ENCODE peak calls at places on chromosome X, in six cellular contexts. K is GM23248, D is endothelial cell of umbilical vein, R is fibroblast of lung, E is astrocyte, I is neural progenitor cell. Q is an unnamed sample.

GRCh38 chrX:39859991-39860861 is 237.5 kb downstream of the BCOR start:
- DNase-seq in K (peak; percentile 65), D (peak; percentile 81), R (peak; percentile 92), E (peak; percentile 91), I (peak; percentile 70), Q (peak; percentile 73)

GRCh38 chrX:124555036-124555595 is 208.8 kb downstream of the SH2D1A start:
- DNase-seq in K (peak; percentile 45), D (no peak), R (peak; percentile 32), E (peak; percentile 16), I (no peak), Q (peak; percentile 77)

GRCh38 chrX:85375333-85375738 is 4.1 kb downstream of the POF1B start:
- DNase-seq in K (no peak), D (no peak), R (no peak), E (no peak), I (no peak), Q (no peak)

GRCh38 chrX:39577206-39577605 is 520.6 kb downstream of the BCOR start:
- DNase-seq in K (no peak), D (no peak), R (peak; percentile 44), E (peak; percentile 25), I (no peak), Q (peak; percentile 39)

GRCh38 chrX:149513713-149514427 is 8.8 kb upstream of the IDS start:
- DNase-seq in K (peak; percentile 26), D (peak; percentile 28), R (peak; percentile 81), E (peak; percentile 78), I (no peak), Q (peak; percentile 58)

GRCh38 chrX:115589419-115589818 is 28.4 kb downstream of the PLS3 start:
- DNase-seq in K (peak; percentile 38), D (no peak), R (no peak), E (no peak), I (no peak), Q (peak; percentile 59)

GRCh38 chrX:143669395-143669794 is 33.5 kb upstream of the SLITRK4 start:
- DNase-seq in K (peak; percentile 28), D (no peak), R (no peak), E (no peak), I (peak; percentile 2), Q (peak; percentile 53)

GRCh38 chrX:23783569-23784486 is 855 bp downstream of the SAT1 start:
- DNase-seq in K (peak; percentile 27), D (peak; percentile 19), R (peak; percentile 13), E (no peak), I (no peak), Q (peak; percentile 17)

GRCh38 chrX:47605024-47605423 is 14.6 kb downstream of the SYN1 start:
- DNase-seq in K (no peak), D (no peak), R (no peak), E (no peak), I (no peak), Q (no peak)

GRCh38 chrX:40107291-40108083 is 9.7 kb upstream of the BCOR start:
- DNase-seq in K (peak; percentile 68), D (peak; percentile 40), R (no peak), E (no peak), I (peak; percentile 73), Q (peak; percentile 64)

GRCh38 chrX:121579016-121579760 is 531.8 kb downstream of the GLUD2 start:
- DNase-seq in K (peak; percentile 36), D (peak; percentile 1), R (peak; percentile 4), E (no peak), I (peak; percentile 45), Q (peak; percentile 57)

GRCh38 chrX:141341743-141342142 is 99.4 kb upstream of the SPANXC start:
- DNase-seq in K (no peak), D (no peak), R (no peak), E (peak; percentile 2), I (no peak), Q (no peak)

GRCh38 chrX:16137416-16138107 is 14.2 kb downstream of the GRPR start:
- DNase-seq in K (no peak), D (no peak), R (no peak), E (no peak), I (no peak), Q (no peak)

GRCh38 chrX:46626566-46626965 is 53.0 kb downstream of the CHST7 start:
- DNase-seq in K (no peak), D (peak; percentile 90), R (no peak), E (no peak), I (no peak), Q (no peak)

GRCh38 chrX:97399400-97399799 is 515.7 kb downstream of the RPA4 start:
- DNase-seq in K (peak; percentile 49), D (peak; percentile 32), R (peak; percentile 80), E (peak; percentile 76), I (no peak), Q (peak; percentile 56)

GRCh38 chrX:109310031-109310430 is 171.9 kb downstream of the GUCY2F start:
- DNase-seq in K (no peak), D (no peak), R (no peak), E (no peak), I (no peak), Q (no peak)

GRCh38 chrX:13110427-13111324 is 66.3 kb upstream of the FAM9C start:
- DNase-seq in K (peak; percentile 85), D (peak; percentile 89), R (peak; percentile 95), E (peak; percentile 96), I (no peak), Q (peak; percentile 91)

GRCh38 chrX:63349307-63349706 is 1.8 kb downstream of the SPIN4 start:
- DNase-seq in K (no peak), D (peak; percentile 48), R (no peak), E (no peak), I (no peak), Q (peak; percentile 14)

GRCh38 chrX:26373829-26374228 is 157.9 kb downstream of the MAGEB5 start:
- DNase-seq in K (no peak), D (no peak), R (no peak), E (no peak), I (no peak), Q (no peak)

GRCh38 chrX:30643313-30643821 is 9.9 kb upstream of the GK start:
- DNase-seq in K (peak; percentile 74), D (no peak), R (peak; percentile 9), E (no peak), I (no peak), Q (no peak)

GRCh38 chrX:53682885-53683555 is 3.5 kb downstream of the HUWE1 start:
- DNase-seq in K (peak; percentile 72), D (peak; percentile 57), R (peak; percentile 57), E (peak; percentile 41), I (peak; percentile 50), Q (peak; percentile 43)

GRCh38 chrX:71111141-71111843 is at the start of gene IL2RG:
- DNase-seq in K (no peak), D (no peak), R (no peak), E (no peak), I (no peak), Q (peak; percentile 7)

GRCh38 chrX:13266641-13267420 is 53.0 kb downstream of the ATXN3L start:
- DNase-seq in K (peak; percentile 46), D (no peak), R (peak; percentile 68), E (peak; percentile 52), I (peak; percentile 93), Q (peak; percentile 21)

GRCh38 chrX:38804481-38805293 is 3.4 kb downstream of the MID1IP1 start:
- DNase-seq in K (peak; percentile 70), D (peak; percentile 22), R (no peak), E (no peak), I (peak; percentile 46), Q (peak; percentile 28)

GRCh38 chrX:86830685-86831084 is 682.4 kb downstream of the DACH2 start:
- DNase-seq in K (no peak), D (no peak), R (no peak), E (no peak), I (no peak), Q (no peak)

GRCh38 chrX:40131644-40132376 is 34.1 kb upstream of the BCOR start:
- DNase-seq in K (no peak), D (no peak), R (no peak), E (no peak), I (no peak), Q (no peak)

GRCh38 chrX:41600266-41600665 is 88.5 kb upstream of the GPR34 start:
- DNase-seq in K (peak; percentile 43), D (peak; percentile 7), R (peak; percentile 87), E (peak; percentile 83), I (peak; percentile 11), Q (no peak)

GRCh38 chrX:41591906-41592305 is 96.9 kb upstream of the GPR34 start:
- DNase-seq in K (no peak), D (no peak), R (no peak), E (no peak), I (no peak), Q (no peak)

GRCh38 chrX:41594634-41595033 is 94.1 kb upstream of the GPR34 start:
- DNase-seq in K (no peak), D (no peak), R (no peak), E (no peak), I (no peak), Q (no peak)

GRCh38 chrX:41599507-41599906 is 89.3 kb upstream of the GPR34 start:
- DNase-seq in K (no peak), D (no peak), R (no peak), E (no peak), I (no peak), Q (no peak)

DNA sequence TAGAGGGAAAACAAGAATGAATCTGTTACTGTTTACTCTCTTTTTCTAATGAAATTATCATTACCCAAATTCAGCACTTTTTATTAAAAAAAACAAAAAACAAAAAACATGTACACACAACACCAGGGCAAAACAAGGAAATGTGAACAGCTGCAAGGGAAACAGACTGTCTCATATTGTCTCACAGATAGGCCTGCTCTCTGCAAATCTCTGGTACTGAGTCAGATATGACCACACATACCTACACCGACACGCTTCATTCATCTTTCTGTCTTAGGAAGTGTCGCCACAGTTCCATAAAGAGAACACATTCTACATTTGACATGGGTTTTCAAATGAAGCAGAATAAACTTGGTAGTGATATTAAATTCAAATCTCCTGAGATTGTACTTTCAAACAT is 92.2 kb upstream of the GPR34 start:
- DNase-seq in K (peak; percentile 10), D (no peak), R (peak; percentile 70), E (peak; percentile 66), I (no peak), Q (no peak)
- H3K4me2 ChIP-seq in K (no peak overlapping the region), D (no peak overlapping the region), R (no peak overlapping the region), E (no peak overlapping the region), I (no peak overlapping the region), Q (no peak overlapping the region)

GRCh38 chrX:130098202-130098552 is 12.1 kb downstream of the ELF4 start:
- DNase-seq in K (no peak), D (no peak), R (no peak), E (no peak), I (no peak), Q (no peak)
- H4K20me1 ChIP-seq in K (peaks cover 3% of the 10 kb centered on the region), D (no peaks in the 10 kb centered on the region), R (no peaks in the 10 kb centered on the region), E (peaks cover 44% of the 10 kb centered on the region), I (no peaks in the 10 kb centered on the region), Q (peaks cover 2% of the 10 kb centered on the region)

GRCh38 chrX:118823263-118824172 is at the start of gene ZCCHC12:
- DNase-seq in K (peak; percentile 57), D (peak; percentile 54), R (peak; percentile 66), E (peak; percentile 40), I (peak; percentile 91), Q (peak; percentile 40)
- TF ChIP-seq EZH2 in K (no peak), D (no peak), R (peak; percentile 10), E (peak; percentile 44), I (no peak), Q (no peak)

DNA sequence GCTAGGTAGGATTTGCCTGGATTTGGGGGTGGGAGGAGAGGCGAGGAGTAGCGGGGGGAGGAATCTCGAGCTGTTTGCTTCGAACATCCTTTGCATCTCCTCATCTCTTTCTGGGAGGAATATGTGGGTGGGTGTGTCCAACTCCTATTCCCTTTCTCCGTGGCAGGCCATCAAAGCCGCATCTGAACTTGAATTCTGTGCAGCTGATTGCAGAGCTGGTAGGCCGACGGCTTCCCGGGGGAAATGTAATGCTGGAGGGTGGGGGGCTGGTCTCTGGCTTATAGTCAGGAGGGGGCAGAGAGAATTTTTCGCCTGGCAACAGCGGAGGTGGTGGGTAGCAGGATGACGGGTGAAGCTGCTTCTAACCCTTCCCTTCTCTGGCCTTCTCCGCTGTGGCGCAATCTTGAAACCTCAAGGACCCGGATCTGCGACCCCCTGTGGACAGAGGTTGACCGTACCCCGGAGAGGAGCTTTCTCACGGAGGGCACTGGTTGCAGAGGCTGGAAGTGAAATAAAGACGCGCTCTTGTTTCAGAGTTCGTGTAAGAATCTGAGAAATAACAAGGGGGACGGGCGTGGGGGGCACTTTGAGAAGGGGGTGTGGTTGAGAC is 654 bp downstream of the ZCCHC12 start:
- DNase-seq in K (no peak), D (no peak), R (no peak), E (no peak), I (peak; percentile 39), Q (no peak)
- H3K4me2 ChIP-seq in K (peak overlapping the region; percentile 71), D (peak overlapping the region; percentile 21), R (peak overlapping the region; percentile 59), E (peak overlapping the region; percentile 84), I (peak overlapping the region; percentile 77), Q (peak overlapping the region; percentile 84)